ENCODE peak calls at places on chromosomes 3 and 15, in ten cellular contexts. W is breast epithelium, N is tibial nerve, S is right lobe of liver, P is left ventricle myocardium inferior, V is tibial artery, O is fibroblast of lung, Z is right cardiac atrium, M is SJCRH30, F is cardiac muscle cell. R is an unnamed sample.

GRCh38 chr3:42755681-42756578 is 17.1 kb downstream of the CCDC13 start:
- DNase-seq in V (peak; percentile 16), N (no peak), F (peak; percentile 49), M (peak; percentile 26), S (peak; percentile 84), Z (no peak), P (no peak), O (peak; percentile 16), W (no peak), R (no peak)

GRCh38 chr3:30625541-30626438 is 19.4 kb downstream of the TGFBR2 start:
- DNase-seq in V (no peak), P (no peak), M (no peak), S (peak; percentile 71), W (no peak), O (peak; percentile 92), N (no peak), F (peak; percentile 64), Z (no peak), R (no peak)

GRCh38 chr3:151093905-151094304 is 8.4 kb downstream of the MED12L start:
- DNase-seq in S (no peak), V (no peak), O (no peak), P (no peak), F (no peak), W (no peak), N (no peak), Z (no peak), M (no peak), R (no peak)

GRCh38 chr3:156676467-156677119 is 2.2 kb downstream of the TIPARP start:
- DNase-seq in O (no peak), M (no peak), S (no peak), Z (no peak), V (no peak), F (peak; percentile 44), P (no peak), W (no peak), N (no peak), R (no peak)

GRCh38 chr3:46700772-46701171 is 420 bp upstream of the TMIE start:
- DNase-seq in O (no peak), M (peak; percentile 65), Z (peak; percentile 85), V (no peak), F (peak; percentile 13), W (no peak), S (peak; percentile 66), N (no peak), P (peak; percentile 51), R (no peak)

GRCh38 chr3:31364188-31364587 is 168.5 kb upstream of the STT3B start:
- DNase-seq in F (no peak), V (no peak), W (no peak), O (no peak), Z (no peak), N (no peak), M (no peak), P (no peak), S (no peak), R (no peak)

GRCh38 chr15:45831787-45832186 is 197.0 kb downstream of the SQOR start:
- DNase-seq in V (no peak), Z (no peak), W (no peak), S (no peak), F (no peak), M (no peak), O (no peak), P (no peak), N (no peak), R (no peak)

GRCh38 chr15:37880009-37880834 is 54.2 kb upstream of the TMCO5A start:
- DNase-seq in N (no peak), M (peak; percentile 9), Z (no peak), P (no peak), O (peak; percentile 87), S (no peak), W (no peak), F (peak; percentile 80), V (no peak), R (peak; percentile 16)

GRCh38 chr15:96053039-96054021 is 277.2 kb upstream of the NR2F2 start:
- DNase-seq in W (peak; percentile 59), O (peak; percentile 38), Z (peak; percentile 82), P (peak; percentile 68), S (peak; percentile 76), V (no peak), N (peak; percentile 16), M (peak; percentile 80), F (peak; percentile 47), R (no peak)

GRCh38 chr3:23611737-23612295 is 193.9 kb upstream of the UBE2E1 start:
- DNase-seq in F (peak; percentile 74), W (no peak), V (peak; percentile 68), S (no peak), N (peak; percentile 64), M (peak; percentile 89), O (peak; percentile 84), Z (peak; percentile 96), P (peak; percentile 87), R (no peak)

GRCh38 chr15:71468715-71469114 is 341.6 kb upstream of the NR2E3 start:
- DNase-seq in V (no peak), W (no peak), Z (no peak), P (no peak), M (no peak), F (no peak), S (no peak), N (no peak), O (no peak), R (no peak)

GRCh38 chr3:184693011-184693975 is 18.6 kb downstream of the MAGEF1 start:
- DNase-seq in M (peak; percentile 65), Z (no peak), F (no peak), V (no peak), N (no peak), W (no peak), P (no peak), O (no peak), S (no peak), R (no peak)

GRCh38 chr3:57948080-57948671 is 60.0 kb upstream of the FLNB start:
- DNase-seq in F (no peak), N (no peak), P (no peak), Z (no peak), S (no peak), V (no peak), W (no peak), M (no peak), O (no peak), R (no peak)

GRCh38 chr3:197380786-197381185 is 82.4 kb upstream of the DLG1 start:
- DNase-seq in S (no peak), F (no peak), W (no peak), P (no peak), Z (no peak), O (peak; percentile 83), M (no peak), N (no peak), V (no peak), R (no peak)

DNA sequence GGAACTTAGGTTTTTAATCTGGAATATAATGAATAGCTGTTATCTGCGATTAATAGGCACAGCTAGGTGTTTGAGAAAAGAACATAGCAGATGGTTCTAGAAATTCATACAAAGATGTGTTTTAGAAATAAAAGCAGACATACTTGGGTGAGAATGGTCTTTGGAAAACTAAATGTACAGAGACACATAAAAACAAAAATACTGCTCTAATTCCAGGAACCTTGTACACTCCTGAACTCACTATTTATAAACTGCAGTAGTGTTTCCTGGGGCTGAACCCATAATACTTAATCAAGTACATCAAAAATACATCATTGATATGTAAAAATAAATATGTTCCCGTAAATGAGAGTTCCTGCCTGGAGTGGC is 105.5 kb downstream of the OXNAD1 start:
- DNase-seq in P (no peak), Z (no peak), F (no peak), M (no peak), V (no peak), O (no peak), W (no peak), S (no peak), N (no peak), R (no peak)
- H3K4me1 ChIP-seq in P (peaks cover 89% of the 10 kb centered on the region), Z (peaks cover 25% of the 10 kb centered on the region), F (peaks cover 37% of the 10 kb centered on the region), M (no peaks in the 10 kb centered on the region), V (peaks cover 53% of the 10 kb centered on the region), O (peaks cover 14% of the 10 kb centered on the region), W (no peaks in the 10 kb centered on the region), S (no peaks in the 10 kb centered on the region), N (peaks cover 53% of the 10 kb centered on the region), R (peaks cover 3% of the 10 kb centered on the region)

GRCh38 chr15:66752078-66752477 is 50.0 kb downstream of the SMAD6 start:
- DNase-seq in N (no peak), F (no peak), W (no peak), S (no peak), Z (peak; percentile 56), O (no peak), M (no peak), V (no peak), P (no peak), R (no peak)
- H3K4me1 ChIP-seq in N (peaks cover 30% of the 10 kb centered on the region), F (peaks cover 38% of the 10 kb centered on the region), W (peaks cover 19% of the 10 kb centered on the region), S (peaks cover 8% of the 10 kb centered on the region), Z (peaks cover 51% of the 10 kb centered on the region), O (peaks cover 21% of the 10 kb centered on the region), M (peaks cover 7% of the 10 kb centered on the region), V (peaks cover 89% of the 10 kb centered on the region), P (peaks cover 80% of the 10 kb centered on the region), R (peaks cover 13% of the 10 kb centered on the region)

DNA sequence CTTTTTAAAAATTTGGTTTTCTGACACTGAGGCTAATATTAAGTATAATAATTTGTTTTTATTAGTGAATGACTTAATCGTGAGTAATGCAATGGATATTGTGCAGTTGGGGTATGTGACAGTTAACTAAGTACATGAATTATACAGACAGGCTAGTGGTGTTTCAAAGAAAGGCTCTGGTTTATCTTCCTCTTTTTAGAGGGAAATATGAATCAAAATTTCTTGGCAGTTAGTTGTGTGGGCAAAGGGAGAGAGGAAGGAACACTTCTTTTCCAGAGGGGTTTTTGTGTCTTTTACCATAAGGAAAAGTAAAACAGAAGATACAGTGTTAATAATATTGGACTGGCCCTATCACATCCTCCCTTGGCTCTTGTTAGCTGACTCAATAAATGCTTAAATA is 2.7 kb downstream of the ZNF654 start:
- DNase-seq in M (no peak), N (no peak), P (no peak), Z (no peak), F (peak; percentile 6), O (no peak), V (no peak), S (no peak), W (no peak), R (no peak)
- H3K4me1 ChIP-seq in M (no peaks in the 10 kb centered on the region), N (peaks cover 33% of the 10 kb centered on the region), P (peaks cover 87% of the 10 kb centered on the region), Z (no peaks in the 10 kb centered on the region), F (peaks cover 26% of the 10 kb centered on the region), O (peaks cover 2% of the 10 kb centered on the region), V (peaks cover 63% of the 10 kb centered on the region), S (peaks cover 10% of the 10 kb centered on the region), W (peaks cover 12% of the 10 kb centered on the region), R (no peaks in the 10 kb centered on the region)

GRCh38 chr15:65338823-65339222 is 34.3 kb downstream of the RNU5B-1 start:
- DNase-seq in W (no peak), N (no peak), P (no peak), Z (no peak), F (no peak), V (no peak), M (no peak), O (no peak), S (no peak), R (no peak)

GRCh38 chr15:65336767-65337435 is 32.4 kb downstream of the RNU5B-1 start:
- DNase-seq in F (no peak), N (no peak), W (no peak), S (no peak), V (no peak), M (no peak), P (no peak), Z (no peak), O (no peak), R (no peak)

GRCh38 chr15:65337436-65338070 is 33.1 kb downstream of the RNU5B-1 start:
- DNase-seq in M (no peak), Z (no peak), P (no peak), S (no peak), F (no peak), N (no peak), V (no peak), O (no peak), W (no peak), R (no peak)

GRCh38 chr15:65339436-65339835 is 35.0 kb downstream of the RNU5B-1 start:
- DNase-seq in P (no peak), O (no peak), S (no peak), N (no peak), W (no peak), Z (no peak), V (no peak), M (no peak), F (no peak), R (no peak)

GRCh38 chr15:65338366-65338765 is 33.9 kb downstream of the RNU5B-1 start:
- DNase-seq in P (no peak), O (no peak), W (no peak), M (no peak), Z (no peak), S (no peak), F (no peak), N (no peak), V (no peak), R (no peak)
- H3K4me1 ChIP-seq in P (no peaks in the 10 kb centered on the region), O (no peaks in the 10 kb centered on the region), W (no peaks in the 10 kb centered on the region), M (peaks cover 5% of the 10 kb centered on the region), Z (no peaks in the 10 kb centered on the region), S (no peaks in the 10 kb centered on the region), F (peaks cover 26% of the 10 kb centered on the region), N (no peaks in the 10 kb centered on the region), V (no peaks in the 10 kb centered on the region), R (peaks cover 30% of the 10 kb centered on the region)